ENCODE peak calls at places on chromosomes 1 and 21, in six cellular contexts. L is HepG2, D is Right ventricle myocardium inferior, P is WTC11, O is A549, U is GM03348. Y is an unnamed sample.

GRCh38 chr1:177936016-177936415 is 33.8 kb downstream of the SEC16B start:
- DNase-seq in D (no peak), O (no peak), P (no peak), U (no peak), L (no peak), Y (no peak)

GRCh38 chr1:21607549-21608529 is 61.3 kb downstream of the RAP1GAP start:
- DNase-seq in U (peak), P (peak), D (peak), L (peak), O (peak), Y (peak)

GRCh38 chr1:22841754-22842370 is 130.8 kb downstream of the LACTBL1 start:
- DNase-seq in U (peak), O (no peak), L (no peak), P (no peak), D (peak), Y (no peak)

GRCh38 chr1:41728403-41729202 is 190.1 kb downstream of the HIVEP3 start:
- DNase-seq in L (no peak), P (no peak), D (no peak), U (no peak), O (no peak), Y (peak)

GRCh38 chr1:164731161-164731747 is 172.3 kb downstream of the PBX1 start:
- DNase-seq in L (no peak), D (no peak), U (no peak), P (no peak), O (no peak), Y (no peak)

GRCh38 chr21:32328595-32328994 is 29.9 kb downstream of the MRAP start:
- DNase-seq in D (no peak), L (no peak), P (no peak), O (no peak), U (peak), Y (no peak)

GRCh38 chr1:192539450-192540132 is 36.0 kb upstream of the RGS1 start:
- DNase-seq in U (peak), D (no peak), L (peak), O (peak), P (no peak), Y (no peak)

GRCh38 chr1:8976896-8977295 is 31.2 kb downstream of the CA6 start:
- DNase-seq in O (no peak), D (no peak), U (no peak), P (no peak), L (no peak), Y (no peak)

GRCh38 chr1:168301664-168302320 is 21.1 kb downstream of the TBX19 start:
- DNase-seq in U (peak), D (no peak), O (peak), P (no peak), L (peak), Y (no peak)

GRCh38 chr1:234296481-234296880 is 76.8 kb upstream of the COA6 start:
- DNase-seq in D (no peak), U (no peak), O (no peak), L (no peak), P (no peak), Y (no peak)

GRCh38 chr1:59928996-59929395 is 2.4 kb upstream of the CYP2J2 start:
- DNase-seq in U (no peak), L (no peak), O (no peak), P (no peak), D (no peak), Y (no peak)

GRCh38 chr1:8938232-8939117 is 7.2 kb upstream of the CA6 start:
- DNase-seq in L (no peak), P (no peak), U (no peak), O (no peak), D (no peak), Y (no peak)

GRCh38 chr21:44984792-44985440 is 45.1 kb downstream of the SLX9 start:
- DNase-seq in D (no peak), U (no peak), P (peak), O (no peak), L (peak), Y (peak)

GRCh38 chr21:45533731-45534571 is 8.3 kb downstream of the SLC19A1 start:
- DNase-seq in L (no peak), D (peak), U (no peak), P (peak), O (no peak), Y (peak)

GRCh38 chr21:44299085-44299457 is 782 bp upstream of the PFKL start:
- DNase-seq in P (no peak), U (no peak), L (no peak), D (peak), O (no peak), Y (no peak)

GRCh38 chr1:57832616-57833015 is 408.8 kb upstream of the DAB1 start:
- DNase-seq in L (no peak), P (no peak), D (no peak), O (no peak), U (no peak), Y (no peak)

GRCh38 chr1:162213281-162213909 is 143.9 kb downstream of the NOS1AP start:
- DNase-seq in D (no peak), P (no peak), L (peak), U (peak), O (no peak), Y (no peak)

GRCh38 chr1:34268311-34269042 is 91.8 kb downstream of the C1orf94 start:
- DNase-seq in P (no peak), L (no peak), U (peak), D (no peak), O (no peak), Y (no peak)

GRCh38 chr1:215487466-215487865 is 79.6 kb upstream of the KCTD3 start:
- DNase-seq in U (no peak), L (no peak), O (no peak), D (no peak), P (no peak), Y (no peak)

GRCh38 chr1:70706381-70707173 is 295.5 kb downstream of the CTH start:
- DNase-seq in U (peak), D (peak), L (no peak), P (peak), O (no peak), Y (no peak)

GRCh38 chr21:42558846-42559245 is 45.2 kb downstream of the SLC37A1 start:
- DNase-seq in P (peak), D (no peak), U (no peak), O (no peak), L (no peak), Y (peak)

GRCh38 chr1:77636864-77637263 is 45.6 kb downstream of the ZZZ3 start:
- DNase-seq in L (no peak), O (no peak), P (no peak), U (no peak), D (no peak), Y (no peak)

GRCh38 chr21:29184047-29184446 is 53.6 kb downstream of the MAP3K7CL start:
- DNase-seq in L (peak), D (no peak), O (no peak), U (no peak), P (no peak), Y (no peak)

GRCh38 chr1:205976708-205977107 is 26.5 kb downstream of the RAB7B start:
- DNase-seq in L (peak), P (peak), O (peak), D (peak), U (peak), Y (peak)

GRCh38 chr21:43972850-43973633 is 39.1 kb upstream of the TRAPPC10 start:
- DNase-seq in U (no peak), P (no peak), D (peak), O (no peak), L (no peak), Y (no peak)

Y was measured in BE2C.